ENCODE peak calls at places on chromosome 6, in four cellular contexts. One of them, this sample, is unnamed.

GRCh38 chr6:109456710-109457595 is 1.4 kb upstream of the MICAL1 start:
- DNase-seq in NCI-H510A treated with DMSO at 0.1 percent for 48 hours: no peak
- DNase-seq in NCI-H1105 treated with DMSO at 0.1 percent for 48 hours: no peak
- DNase-seq in T-helper 2 cell: no peak
- DNase-seq in this sample: peak

GRCh38 chr6:106609699-106610098 is 19.6 kb downstream of the RTN4IP1 start:
- DNase-seq in NCI-H1105 treated with DMSO at 0.1 percent for 48 hours: peak
- DNase-seq in T-helper 2 cell: no peak
- DNase-seq in NCI-H510A treated with DMSO at 0.1 percent for 48 hours: peak
- DNase-seq in this sample: peak

GRCh38 chr6:18309046-18309445 is 44.7 kb upstream of the DEK start:
- DNase-seq in NCI-H1105 treated with DMSO at 0.1 percent for 48 hours: no peak
- DNase-seq in NCI-H510A treated with DMSO at 0.1 percent for 48 hours: no peak
- DNase-seq in T-helper 2 cell: no peak
- DNase-seq in this sample: no peak

GRCh38 chr6:167302074-167302473 is 11.0 kb downstream of the UNC93A start:
- DNase-seq in NCI-H510A treated with DMSO at 0.1 percent for 48 hours: no peak
- DNase-seq in NCI-H1105 treated with DMSO at 0.1 percent for 48 hours: no peak
- DNase-seq in T-helper 2 cell: no peak
- DNase-seq in this sample: no peak

GRCh38 chr6:163564536-163564935 is 150.0 kb downstream of the QKI start:
- DNase-seq in NCI-H1105 treated with DMSO at 0.1 percent for 48 hours: no peak
- DNase-seq in T-helper 2 cell: no peak
- DNase-seq in NCI-H510A treated with DMSO at 0.1 percent for 48 hours: peak
- DNase-seq in this sample: peak

GRCh38 chr6:18115356-18115755 is 7.1 kb downstream of the NHLRC1 start:
- DNase-seq in T-helper 2 cell: no peak
- DNase-seq in NCI-H1105 treated with DMSO at 0.1 percent for 48 hours: no peak
- DNase-seq in NCI-H510A treated with DMSO at 0.1 percent for 48 hours: no peak
- DNase-seq in this sample: no peak

GRCh38 chr6:14282854-14283505 is 165.4 kb downstream of the CD83 start:
- DNase-seq in NCI-H510A treated with DMSO at 0.1 percent for 48 hours: no peak
- DNase-seq in T-helper 2 cell: no peak
- DNase-seq in NCI-H1105 treated with DMSO at 0.1 percent for 48 hours: no peak
- DNase-seq in this sample: no peak

GRCh38 chr6:46863791-46864190 is 57.9 kb downstream of the ADGRF5 start:
- DNase-seq in NCI-H510A treated with DMSO at 0.1 percent for 48 hours: no peak
- DNase-seq in T-helper 2 cell: no peak
- DNase-seq in NCI-H1105 treated with DMSO at 0.1 percent for 48 hours: no peak
- DNase-seq in this sample: no peak

GRCh38 chr6:92911301-92911700 is 508.1 kb downstream of the EPHA7 start:
- DNase-seq in NCI-H1105 treated with DMSO at 0.1 percent for 48 hours: no peak
- DNase-seq in NCI-H510A treated with DMSO at 0.1 percent for 48 hours: no peak
- DNase-seq in T-helper 2 cell: no peak
- DNase-seq in this sample: no peak

GRCh38 chr6:135851442-135852271 is at the start of gene PDE7B:
- DNase-seq in NCI-H1105 treated with DMSO at 0.1 percent for 48 hours: no peak
- DNase-seq in T-helper 2 cell: no peak
- DNase-seq in NCI-H510A treated with DMSO at 0.1 percent for 48 hours: peak
- DNase-seq in this sample: peak

GRCh38 chr6:112600168-112600567 is 253.0 kb downstream of the RFPL4B start:
- DNase-seq in NCI-H510A treated with DMSO at 0.1 percent for 48 hours: no peak
- DNase-seq in NCI-H1105 treated with DMSO at 0.1 percent for 48 hours: no peak
- DNase-seq in T-helper 2 cell: no peak
- DNase-seq in this sample: no peak

GRCh38 chr6:33727932-33728331 is 16.4 kb upstream of the UQCC2 start:
- DNase-seq in NCI-H510A treated with DMSO at 0.1 percent for 48 hours: no peak
- DNase-seq in NCI-H1105 treated with DMSO at 0.1 percent for 48 hours: no peak
- DNase-seq in T-helper 2 cell: no peak
- DNase-seq in this sample: no peak

GRCh38 chr6:136923116-136923953 is 1.2 kb downstream of the SLC35D3 start:
- DNase-seq in NCI-H510A treated with DMSO at 0.1 percent for 48 hours: no peak
- DNase-seq in NCI-H1105 treated with DMSO at 0.1 percent for 48 hours: no peak
- DNase-seq in T-helper 2 cell: no peak
- DNase-seq in this sample: peak

This sample was measured in DMS53.